ENCODE peak calls at places on chromosomes 16 and 17, in six cellular contexts. T is heart right ventricle, Z is cardiac muscle cell, R is IMR-90, U is right lobe of liver, L is GM23248. S is an unnamed sample. For H3K4me1 and H3K9me3, the result is how much of the 10 kb centered on the place peaks cover.

GRCh38 chr16:2034695-2035430 is 8.2 kb downstream of the NHERF2 start:
- DNase-seq in U (peak), R (no peak), Z (no peak), T (no peak), L (no peak), S (no peak)

GRCh38 chr16:85431431-85432124 is 181.5 kb upstream of the GSE1 start:
- DNase-seq in T (no peak), L (no peak), Z (no peak), U (peak), R (no peak), S (no peak)

GRCh38 chr17:12683299-12683698 is 17.6 kb downstream of the MYOCD start:
- DNase-seq in R (no peak), L (no peak), T (no peak), Z (peak), U (no peak), S (no peak)

GRCh38 chr17:50079334-50080095 is 15.6 kb upstream of the PDK2 start:
- DNase-seq in Z (no peak), T (no peak), U (no peak), R (no peak), L (peak), S (no peak)

GRCh38 chr17:60386475-60387058 is 5.4 kb downstream of the USP32 start:
- DNase-seq in U (no peak), Z (no peak), R (no peak), T (no peak), L (peak), S (no peak)

GRCh38 chr17:10243905-10244844 is 45.8 kb upstream of the GAS7 start:
- DNase-seq in U (no peak), R (peak), L (peak), T (no peak), Z (peak), S (no peak)

GRCh38 chr17:31536451-31536850 is 145.0 kb downstream of the RAB11FIP4 start:
- DNase-seq in R (no peak), T (no peak), Z (no peak), U (no peak), L (no peak), S (no peak)

GRCh38 chr17:29237476-29238132 is 9.1 kb upstream of the CRYBA1 start:
- DNase-seq in L (peak), R (peak), U (no peak), Z (peak), T (no peak), S (no peak)

GRCh38 chr17:30378191-30378796 is 433 bp upstream of the CPD start:
- DNase-seq in T (peak), Z (peak), L (peak), U (no peak), R (peak), S (no peak)

GRCh38 chr16:58019866-58020538 is 5.6 kb upstream of the MMP15 start:
- DNase-seq in Z (no peak), U (no peak), L (no peak), R (no peak), T (no peak), S (no peak)

GRCh38 chr17:81040791-81041337 is 5.9 kb downstream of the BAIAP2 start:
- DNase-seq in U (no peak), R (no peak), L (peak), Z (no peak), T (no peak), S (no peak)

GRCh38 chr17:61583242-61583641 is 7.8 kb downstream of the NACA2 start:
- DNase-seq in U (no peak), L (peak), Z (peak), T (no peak), R (peak), S (no peak)

GRCh38 chr16:50602531-50603205 is 54.5 kb downstream of the NKD1 start:
- DNase-seq in L (no peak), R (no peak), Z (no peak), T (no peak), U (no peak), S (peak)

GRCh38 chr17:73137376-73137775 is 27.4 kb upstream of the SSTR2 start:
- DNase-seq in R (no peak), U (no peak), Z (no peak), L (no peak), T (no peak), S (no peak)

GRCh38 chr17:77476920-77477805 is 336.4 kb downstream of the SEC14L1 start:
- DNase-seq in U (peak), R (peak), L (peak), T (peak), Z (peak), S (no peak)

DNA sequence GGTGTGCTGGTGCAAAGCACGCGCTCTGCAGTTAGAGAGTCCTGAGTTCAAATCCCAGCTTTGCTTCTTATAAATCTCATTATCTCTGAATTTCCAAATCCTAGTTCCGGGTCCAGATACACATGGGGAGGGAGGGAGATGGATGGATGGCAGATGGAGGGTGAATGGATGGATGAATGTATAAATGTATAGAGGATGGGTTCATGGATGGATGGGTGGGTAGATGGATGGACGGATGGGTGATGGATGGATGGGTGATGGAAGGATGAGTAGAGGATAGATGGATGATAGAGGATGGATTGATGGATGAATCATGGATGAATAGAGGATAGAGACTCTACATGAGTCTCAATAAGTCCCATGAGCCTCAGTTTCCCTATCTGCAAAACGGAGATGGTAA is 89.9 kb downstream of the MYH11 start:
- DNase-seq in R (no peak), T (no peak), Z (no peak), L (no peak), U (no peak), S (no peak)
- H3K4me1 ChIP-seq in R (under half), T (under half), Z (under half), L (under half), U (under half), S (under half)

GRCh38 chr17:22463110-22463850 is 771.0 kb downstream of the KCNJ18 start:
- DNase-seq in Z (no peak), T (no peak), L (no peak), R (no peak), U (no peak), S (no peak)
- H3K9me3 ChIP-seq in Z (under half), T (under half), L (under half), R (under half), U (under half), S (under half)

DNA sequence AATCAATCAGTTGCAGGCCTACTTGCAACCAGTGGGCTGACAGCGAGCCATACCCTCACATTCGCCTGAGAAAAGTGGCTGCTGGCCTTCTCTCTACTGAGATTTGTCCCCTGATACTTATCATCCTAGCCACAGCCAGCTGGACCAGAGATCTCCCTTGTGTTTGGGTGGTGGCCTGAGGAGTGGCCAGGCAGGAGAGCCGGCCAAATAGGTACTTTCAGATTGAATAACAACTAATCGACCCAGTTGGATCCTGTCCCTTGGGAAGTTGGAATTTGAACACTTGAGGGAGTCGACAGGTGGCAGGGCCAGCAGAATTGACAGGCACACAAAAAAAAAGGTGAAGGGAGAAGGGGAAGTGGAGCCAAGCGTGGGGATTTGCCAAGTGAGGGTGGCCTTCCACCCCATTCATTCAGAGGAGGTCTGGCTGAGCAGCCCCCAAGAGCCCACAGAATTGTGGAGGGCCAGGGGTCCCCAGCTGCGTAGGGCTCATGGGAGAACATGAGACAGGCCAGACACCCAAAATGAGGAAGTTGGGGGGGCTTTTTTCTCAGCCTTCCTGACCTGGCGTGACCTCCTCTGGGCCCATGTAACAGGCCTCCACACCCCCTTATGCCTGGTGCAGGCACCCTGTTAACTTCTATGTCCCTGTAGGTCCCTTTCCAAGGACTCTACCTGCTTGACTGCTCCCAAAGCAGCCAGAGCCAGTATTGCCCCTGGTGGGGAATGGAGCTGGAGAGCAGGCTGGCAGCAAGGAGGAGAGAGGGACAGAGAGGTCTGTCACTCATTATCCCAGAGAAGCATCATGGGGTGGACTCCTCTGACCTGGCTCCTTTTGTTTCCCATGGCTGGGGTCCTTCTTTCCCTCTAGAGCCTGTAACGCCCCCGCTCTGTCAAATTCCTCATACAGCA is 2.9 kb upstream of the RANGRF start:
- DNase-seq in L (no peak), R (no peak), Z (no peak), U (peak), T (no peak), S (no peak)
- H3K4me1 ChIP-seq in L (under half), R (under half), Z (under half), U (under half), T (under half), S (under half)

DNA sequence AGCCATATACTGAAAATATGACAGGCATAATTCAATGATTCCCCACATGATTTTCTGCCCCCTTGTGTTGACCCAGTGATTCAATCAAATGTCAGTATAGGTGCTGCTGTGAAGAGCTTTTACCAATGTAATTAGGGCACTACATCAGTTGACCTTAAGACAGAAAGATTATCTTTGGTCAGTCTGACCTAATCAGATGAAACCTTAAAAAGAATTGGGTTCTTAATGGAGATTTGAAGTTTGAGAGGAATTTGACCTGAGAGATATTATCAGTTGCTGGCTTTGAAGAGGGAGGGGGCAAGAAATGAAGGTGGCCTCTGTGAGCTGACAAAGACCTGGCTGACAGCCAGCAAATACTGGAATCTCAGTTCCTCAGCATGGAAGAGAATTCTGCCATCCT is 358.7 kb upstream of the CA10 start:
- DNase-seq in Z (no peak), L (no peak), U (no peak), R (no peak), T (no peak), S (no peak)
- H3K9me3 ChIP-seq in Z (under half), L (under half), U (under half), R (under half), T (under half), S (under half)

DNA sequence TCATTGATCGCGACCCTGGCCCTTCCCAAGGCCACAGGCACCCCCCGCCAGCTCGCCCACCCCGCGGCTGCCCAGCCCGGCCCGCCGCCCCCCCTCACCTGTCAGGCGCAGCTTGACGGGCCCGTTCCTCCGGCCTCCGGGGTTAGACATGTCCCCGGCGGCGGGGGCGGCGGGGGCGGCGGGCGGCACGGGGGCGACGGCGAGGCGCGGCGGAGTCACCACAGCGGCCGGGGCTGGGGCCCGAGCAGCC is 451 bp downstream of the SMURF2 start:
- DNase-seq in L (no peak), T (peak), R (no peak), Z (no peak), U (peak), S (no peak)
- H3K4me1 ChIP-seq in L (under half), T (under half), R (under half), Z (under half), U (under half), S (under half)

GRCh38 chr16:856811-857210 is 56.3 kb upstream of the GNG13 start:
- DNase-seq in T (no peak), Z (no peak), L (no peak), R (no peak), U (no peak), S (no peak)
- H3K9me3 ChIP-seq in T (under half), Z (under half), L (under half), R (under half), U (under half), S (under half)

GRCh38 chr16:27239906-27240655 is 28.5 kb downstream of the NSMCE1 start:
- DNase-seq in L (no peak), T (no peak), U (peak), R (peak), Z (no peak), S (no peak)

GRCh38 chr16:27242868-27243590 is 25.5 kb downstream of the NSMCE1 start:
- DNase-seq in L (peak), U (peak), Z (peak), R (peak), T (no peak), S (peak)

GRCh38 chr16:27242398-27242797 is 26.2 kb downstream of the NSMCE1 start:
- DNase-seq in T (no peak), L (no peak), R (no peak), U (peak), Z (no peak), S (no peak)

GRCh38 chr16:27240948-27241531 is 27.5 kb downstream of the NSMCE1 start:
- DNase-seq in T (no peak), R (peak), Z (peak), U (peak), L (peak), S (no peak)

GRCh38 chr16:27241658-27242057 is 26.9 kb downstream of the NSMCE1 start:
- DNase-seq in U (peak), Z (no peak), R (peak), T (no peak), L (no peak), S (no peak)
- H3K4me1 ChIP-seq in U (under half), Z (under half), R (under half), T (half or more), L (half or more), S (under half)

DNA sequence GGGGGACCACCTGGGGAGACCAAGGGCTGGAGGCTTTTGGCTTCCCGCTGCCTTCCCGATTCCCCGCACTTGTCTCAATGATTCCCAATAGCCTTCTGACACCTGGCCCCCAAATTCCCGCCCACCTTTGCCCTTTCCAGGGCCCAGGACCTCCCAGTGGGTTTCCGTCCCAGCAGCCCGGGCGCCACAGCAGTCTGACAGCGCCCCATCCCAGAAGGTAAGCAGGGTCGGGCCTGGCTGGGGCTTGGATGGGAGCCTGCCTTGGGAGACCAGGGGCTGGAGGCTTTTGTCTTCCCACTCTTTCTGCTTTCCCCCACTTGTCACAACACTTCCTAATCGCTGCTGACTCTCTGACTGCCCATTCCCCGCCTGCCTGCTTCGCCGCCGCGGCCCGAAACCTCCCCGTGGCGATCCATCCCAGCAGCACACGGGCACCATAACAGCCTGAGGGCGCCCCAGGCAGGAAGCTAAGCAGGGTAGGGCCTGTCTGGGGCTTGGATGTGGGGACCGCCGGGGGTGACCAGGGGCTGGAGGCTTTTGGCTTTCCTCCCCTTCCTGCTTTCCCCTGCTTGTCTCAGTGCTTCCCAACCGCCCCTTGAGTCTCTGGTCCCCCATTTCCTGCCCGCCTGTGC is 2289.3 kb downstream of the TP53TG3F start:
- DNase-seq in U (no peak), Z (no peak), R (no peak), L (no peak), T (no peak), S (no peak)
- H3K9me3 ChIP-seq in U (under half), Z (under half), R (half or more), L (under half), T (under half), S (under half)

S was measured in CD4-positive, CD25-positive, alpha-beta regulatory T cell.